ENCODE peak calls at places on chromosomes 12 and 14, in five cellular contexts. One of them, this sample, is unnamed.

GRCh38 chr14:72476657-72477499 is 417.0 kb downstream of the DPF3 start:
- DNase-seq in AG09319: peak
- DNase-seq in NCI-H460: no peak
- DNase-seq in dorsolateral prefrontal cortex: peak
- DNase-seq in thoracic aorta: no peak
- DNase-seq in this sample: peak

GRCh38 chr12:27875677-27876076 is 95.6 kb upstream of the MANSC4 start:
- DNase-seq in thoracic aorta: no peak
- DNase-seq in dorsolateral prefrontal cortex: no peak
- DNase-seq in AG09319: no peak
- DNase-seq in NCI-H460: no peak
- DNase-seq in this sample: no peak

GRCh38 chr12:54587315-54587821 is 1.1 kb downstream of the PPP1R1A start:
- DNase-seq in thoracic aorta: peak
- DNase-seq in dorsolateral prefrontal cortex: peak
- DNase-seq in NCI-H460: no peak
- DNase-seq in AG09319: no peak
- DNase-seq in this sample: no peak

GRCh38 chr12:15602051-15602672 is 187.0 kb downstream of the EPS8 start:
- DNase-seq in NCI-H460: no peak
- DNase-seq in dorsolateral prefrontal cortex: no peak
- DNase-seq in AG09319: no peak
- DNase-seq in thoracic aorta: no peak
- DNase-seq in this sample: no peak

GRCh38 chr12:6215932-6216494 is 15.8 kb downstream of the CD9 start:
- DNase-seq in thoracic aorta: peak
- DNase-seq in AG09319: peak
- DNase-seq in NCI-H460: peak
- DNase-seq in dorsolateral prefrontal cortex: no peak
- DNase-seq in this sample: no peak

GRCh38 chr12:124111006-124111405 is 138.0 kb downstream of the ZNF664 start:
- DNase-seq in dorsolateral prefrontal cortex: no peak
- DNase-seq in AG09319: no peak
- DNase-seq in NCI-H460: no peak
- DNase-seq in thoracic aorta: no peak
- DNase-seq in this sample: no peak

GRCh38 chr12:4278582-4278939 is 5.0 kb downstream of the CCND2 start:
- DNase-seq in NCI-H460: no peak
- DNase-seq in dorsolateral prefrontal cortex: no peak
- DNase-seq in thoracic aorta: no peak
- DNase-seq in AG09319: no peak
- DNase-seq in this sample: no peak

GRCh38 chr12:96714199-96714598 is 192.9 kb upstream of the NEDD1 start:
- DNase-seq in AG09319: no peak
- DNase-seq in NCI-H460: no peak
- DNase-seq in dorsolateral prefrontal cortex: no peak
- DNase-seq in thoracic aorta: no peak
- DNase-seq in this sample: no peak

GRCh38 chr14:56821177-56821576 is 10.9 kb upstream of the OTX2 start:
- DNase-seq in AG09319: no peak
- DNase-seq in thoracic aorta: no peak
- DNase-seq in dorsolateral prefrontal cortex: peak
- DNase-seq in NCI-H460: no peak
- DNase-seq in this sample: no peak

GRCh38 chr14:53494587-53494986 is 341.5 kb upstream of the DDHD1 start:
- DNase-seq in AG09319: no peak
- DNase-seq in dorsolateral prefrontal cortex: no peak
- DNase-seq in NCI-H460: no peak
- DNase-seq in thoracic aorta: no peak
- DNase-seq in this sample: no peak

GRCh38 chr14:104968541-104969401 is 9.4 kb downstream of the AHNAK2 start:
- DNase-seq in NCI-H460: peak
- DNase-seq in AG09319: no peak
- DNase-seq in thoracic aorta: no peak
- DNase-seq in dorsolateral prefrontal cortex: no peak
- DNase-seq in this sample: no peak

GRCh38 chr14:60760648-60761364 is 26.2 kb downstream of the MNAT1 start:
- DNase-seq in NCI-H460: no peak
- DNase-seq in AG09319: no peak
- DNase-seq in dorsolateral prefrontal cortex: no peak
- DNase-seq in thoracic aorta: no peak
- DNase-seq in this sample: no peak